ENCODE peak calls at places on chromosomes 5 and 9, in six cellular contexts. A is activated T-cell treated with anti-CD3 and anti-CD28 coated beads for 24 hours; L is AG09309; J is CD8-positive, alpha-beta T cell; Y is gastrocnemius medialis; G is choroid plexus epithelial cell. T is an unnamed sample.

GRCh38 chr9:91589101-91589553 is 165.5 kb upstream of the NFIL3 start:
- DNase-seq in G (peak), J (no peak), A (no peak), Y (peak), L (peak), T (peak)

GRCh38 chr5:172429201-172429940 is 25.0 kb downstream of the SH3PXD2B start:
- DNase-seq in L (peak), J (no peak), Y (peak), A (no peak), G (peak), T (peak)

GRCh38 chr5:10306114-10306513 is 1.6 kb downstream of the CMBL start:
- DNase-seq in A (no peak), J (no peak), G (no peak), L (no peak), Y (no peak), T (no peak)

GRCh38 chr5:104370523-104370922 is 807.9 kb upstream of the NUDT12 start:
- DNase-seq in L (no peak), A (no peak), Y (no peak), J (no peak), G (peak), T (no peak)

GRCh38 chr9:69433426-69433825 is 108.4 kb downstream of the ENTREP1 start:
- DNase-seq in J (no peak), Y (no peak), L (no peak), A (no peak), G (no peak), T (peak)

GRCh38 chr5:30505014-30505886 is 688.2 kb upstream of the CDH6 start:
- DNase-seq in J (no peak), A (no peak), G (peak), Y (no peak), L (no peak), T (peak)

GRCh38 chr9:129697111-129697955 is 31.9 kb downstream of the PRRX2 start:
- DNase-seq in J (no peak), Y (peak), A (peak), G (peak), L (no peak), T (peak)

GRCh38 chr9:76655121-76655531 is 109.1 kb upstream of the PCA3 start:
- DNase-seq in Y (no peak), L (no peak), A (no peak), G (peak), J (no peak), T (no peak)

GRCh38 chr5:67234671-67235176 is 38.1 kb upstream of the CD180 start:
- DNase-seq in Y (no peak), G (peak), A (no peak), L (no peak), J (no peak), T (peak)

GRCh38 chr5:28574616-28575015 is 1536.2 kb upstream of the CDH9 start:
- DNase-seq in Y (no peak), G (peak), A (no peak), J (no peak), L (no peak), T (no peak)

GRCh38 chr5:37696190-37697021 is 143.4 kb downstream of the GDNF start:
- DNase-seq in G (peak), Y (peak), L (no peak), A (no peak), J (no peak), T (peak)

GRCh38 chr9:95447660-95448420 is 68.9 kb downstream of the PTCH1 start:
- DNase-seq in L (no peak), Y (no peak), G (no peak), A (no peak), J (no peak), T (no peak)

GRCh38 chr5:141485305-141486055 is 650 bp downstream of the PCDHGC4 start:
- DNase-seq in Y (no peak), J (no peak), G (no peak), A (no peak), L (no peak), T (no peak)

GRCh38 chr5:43643327-43643726 is 40.3 kb downstream of the NNT start:
- DNase-seq in J (no peak), G (peak), Y (no peak), A (no peak), L (no peak), T (peak)

GRCh38 chr9:84697494-84698114 is 28.1 kb downstream of the NTRK2 start:
- DNase-seq in G (peak), J (no peak), A (peak), L (peak), Y (peak), T (peak)

GRCh38 chr5:32851774-32852173 is 140.7 kb downstream of the NPR3 start:
- DNase-seq in G (no peak), L (no peak), A (no peak), J (no peak), Y (no peak), T (no peak)

GRCh38 chr5:114010362-114010761 is 351.5 kb upstream of the KCNN2 start:
- DNase-seq in G (peak), Y (no peak), J (no peak), L (no peak), A (no peak), T (peak)

GRCh38 chr9:136721339-136722092 is 9.1 kb downstream of the DIPK1B start:
- DNase-seq in G (peak), Y (no peak), L (no peak), J (no peak), A (no peak), T (peak)

GRCh38 chr5:67619636-67620035 is 423.0 kb upstream of the CD180 start:
- DNase-seq in J (no peak), G (no peak), Y (no peak), A (no peak), L (no peak), T (no peak)

GRCh38 chr9:124784503-124784902 is 7.6 kb downstream of the OLFML2A start:
- DNase-seq in A (no peak), L (no peak), Y (peak), G (peak), J (no peak), T (no peak)

GRCh38 chr9:110257097-110257955 is 1.0 kb upstream of the TXN start:
- DNase-seq in J (no peak), A (no peak), Y (no peak), G (peak), L (no peak), T (peak)

GRCh38 chr9:127955294-127956015 is 17.8 kb upstream of the DPM2 start:
- DNase-seq in Y (peak), J (peak), L (no peak), A (peak), G (no peak), T (peak)

GRCh38 chr5:74549351-74549750 is 91.2 kb downstream of the ENC1 start:
- DNase-seq in J (no peak), L (no peak), A (no peak), Y (no peak), G (no peak), T (no peak)

GRCh38 chr5:108700928-108701327 is 46.8 kb upstream of the FER start:
- DNase-seq in G (no peak), J (no peak), L (no peak), A (no peak), Y (no peak), T (no peak)

GRCh38 chr5:588406-588995 is 23.6 kb upstream of the CEP72 start:
- DNase-seq in L (no peak), Y (no peak), J (no peak), G (no peak), A (no peak), T (no peak)

GRCh38 chr5:141882594-141883183 is 4.5 kb upstream of the PCDH1 start:
- DNase-seq in J (no peak), Y (no peak), L (no peak), A (no peak), G (no peak), T (no peak)

GRCh38 chr9:79152306-79152705 is 419.5 kb upstream of the TLE4 start:
- DNase-seq in Y (peak), L (no peak), J (no peak), A (no peak), G (no peak), T (no peak)

GRCh38 chr5:57834829-57835554 is 352.4 kb upstream of the ACTBL2 start:
- DNase-seq in A (no peak), J (no peak), L (no peak), G (peak), Y (no peak), T (peak)

T was measured in IMR-90.